ENCODE peak calls at places on chromosomes 2 and 18, in six cellular contexts. N is ascending aorta; G is stimulated activated CD4-positive, alpha-beta T cell treated with anti-CD3 and anti-CD28 coated beads, Interleukin-2, amount 100 ng/mL, for 48 hours; X is fibroblast of mammary gland; A is GM12865; E is KG1. W is an unnamed sample.

GRCh38 chr2:86134709-86135108 is 28.7 kb downstream of the PTCD3 start:
- DNase-seq in N (no peak), G (no peak), X (no peak), A (no peak), E (no peak), W (no peak)

GRCh38 chr2:230327418-230328154 is 593 bp downstream of the SP140L start:
- DNase-seq in N (no peak), G (no peak), X (no peak), A (peak), E (no peak), W (no peak)

GRCh38 chr2:229980440-229981184 is 58.3 kb downstream of the FBXO36 start:
- DNase-seq in N (no peak), G (no peak), X (peak), A (peak), E (no peak), W (no peak)

GRCh38 chr2:43303889-43304288 is 77.5 kb upstream of the ZFP36L2 start:
- DNase-seq in N (no peak), G (no peak), X (no peak), A (no peak), E (no peak), W (no peak)

GRCh38 chr18:12911928-12912703 is 28.1 kb upstream of the PTPN2 start:
- DNase-seq in N (no peak), G (no peak), X (no peak), A (no peak), E (no peak), W (no peak)

GRCh38 chr2:54956392-54956722 is 93.9 kb downstream of the RTN4 start:
- DNase-seq in N (no peak), G (no peak), X (no peak), A (no peak), E (no peak), W (no peak)

GRCh38 chr2:117470311-117471095 is 344.0 kb upstream of the DDX18 start:
- DNase-seq in N (no peak), G (peak), X (peak), A (peak), E (peak), W (peak)

GRCh38 chr2:219522111-219523030 is 8.1 kb downstream of the ASIC4 start:
- DNase-seq in N (no peak), G (no peak), X (peak), A (no peak), E (no peak), W (no peak)

GRCh38 chr2:230947908-230948365 is 22.9 kb upstream of the GPR55 start:
- DNase-seq in N (peak), G (no peak), X (no peak), A (peak), E (no peak), W (peak)

GRCh38 chr2:223047260-223047761 is 4.7 kb upstream of the KCNE4 start:
- DNase-seq in N (no peak), G (no peak), X (peak), A (no peak), E (no peak), W (no peak)

GRCh38 chr2:101946372-101946771 is 45.4 kb upstream of the IL1R2 start:
- DNase-seq in N (no peak), G (no peak), X (no peak), A (no peak), E (no peak), W (no peak)

GRCh38 chr2:151060334-151060733 is 201.3 kb downstream of the RBM43 start:
- DNase-seq in N (no peak), G (no peak), X (no peak), A (no peak), E (no peak), W (no peak)

GRCh38 chr2:189658808-189659207 is 2.5 kb upstream of the ASNSD1 start:
- DNase-seq in N (no peak), G (no peak), X (no peak), A (no peak), E (no peak), W (no peak)

GRCh38 chr18:5286525-5286924 is 9.0 kb downstream of the ZBTB14 start:
- DNase-seq in N (no peak), G (no peak), X (no peak), A (no peak), E (no peak), W (no peak)

GRCh38 chr2:12006841-12007240 is 260.4 kb downstream of the LPIN1 start:
- DNase-seq in N (no peak), G (no peak), X (no peak), A (no peak), E (no peak), W (no peak)

GRCh38 chr2:237482485-237482884 is 4.6 kb upstream of the MLPH start:
- DNase-seq in N (no peak), G (no peak), X (peak), A (no peak), E (no peak), W (no peak)

GRCh38 chr18:48917579-48918101 is 33.1 kb downstream of the SMAD7 start:
- DNase-seq in N (peak), G (no peak), X (no peak), A (no peak), E (no peak), W (no peak)

GRCh38 chr2:240355962-240356361 is 79.5 kb upstream of the GPC1 start:
- DNase-seq in N (no peak), G (no peak), X (no peak), A (no peak), E (no peak), W (no peak)

GRCh38 chr2:24816404-24816803 is 23.2 kb downstream of the CENPO start:
- DNase-seq in N (peak), G (no peak), X (no peak), A (no peak), E (no peak), W (no peak)

GRCh38 chr2:131047920-131048560 is 45.2 kb downstream of the FAM168B start:
- DNase-seq in N (peak), G (no peak), X (no peak), A (no peak), E (no peak), W (no peak)

GRCh38 chr2:159903404-159904126 is 105.6 kb upstream of the CD302 start:
- DNase-seq in N (no peak), G (peak), X (peak), A (peak), E (no peak), W (no peak)

GRCh38 chr2:217325251-217325650 is 465.4 kb upstream of the TNP1 start:
- DNase-seq in N (no peak), G (no peak), X (no peak), A (no peak), E (no peak), W (no peak)

GRCh38 chr2:239506101-239506808 is 105.4 kb upstream of the HDAC4 start:
- DNase-seq in N (no peak), G (no peak), X (no peak), A (no peak), E (no peak), W (no peak)

GRCh38 chr2:180980943-180981898 is 816 bp downstream of the UBE2E3 start:
- DNase-seq in N (no peak), G (no peak), X (peak), A (peak), E (no peak), W (no peak)

GRCh38 chr2:166376873-166377272 is 1.1 kb upstream of the SCN9A start:
- DNase-seq in N (no peak), G (no peak), X (no peak), A (no peak), E (no peak), W (no peak)

GRCh38 chr2:188369365-188369764 is 77.7 kb downstream of the GULP1 start:
- DNase-seq in N (no peak), G (no peak), X (peak), A (peak), E (peak), W (no peak)

GRCh38 chr2:108571262-108571661 is 37.0 kb downstream of the LIMS1 start:
- DNase-seq in N (no peak), G (no peak), X (no peak), A (no peak), E (no peak), W (no peak)

GRCh38 chr2:33313039-33313438 is 163.4 kb upstream of the RASGRP3 start:
- DNase-seq in N (no peak), G (no peak), X (no peak), A (no peak), E (no peak), W (no peak)

GRCh38 chr2:206452750-206453149 is 9.4 kb downstream of the ADAM23 start:
- DNase-seq in N (no peak), G (no peak), X (peak), A (no peak), E (no peak), W (no peak)